ENCODE peak calls at places on chromosomes 1 and 21, in six cellular contexts. One of them, this sample, is unnamed.

GRCh38 chr1:229848762-229849677 is 218.0 kb upstream of the GALNT2 start:
- DNase-seq in MCF 10A: peak; percentile 69
- DNase-seq in T1000: no peak
- DNase-seq in cardiac fibroblast: peak; percentile 45
- DNase-seq in T-helper 1 cell: no peak
- DNase-seq in NCI-H1436: peak; percentile 92
- DNase-seq in this sample: peak; percentile 50

GRCh38 chr1:109935451-109935900 is 24.8 kb downstream of the CSF1 start:
- DNase-seq in NCI-H1436: no peak
- DNase-seq in T1000: no peak
- DNase-seq in MCF 10A: no peak
- DNase-seq in cardiac fibroblast: no peak
- DNase-seq in T-helper 1 cell: no peak
- DNase-seq in this sample: no peak

GRCh38 chr1:93758842-93759515 is 77.3 kb upstream of the BCAR3 start:
- DNase-seq in cardiac fibroblast: peak; percentile 93
- DNase-seq in MCF 10A: peak; percentile 90
- DNase-seq in T-helper 1 cell: no peak
- DNase-seq in NCI-H1436: no peak
- DNase-seq in T1000: no peak
- DNase-seq in this sample: peak; percentile 97

GRCh38 chr21:37498664-37499063 is 132.1 kb downstream of the DYRK1A start:
- DNase-seq in cardiac fibroblast: no peak
- DNase-seq in NCI-H1436: no peak
- DNase-seq in T1000: no peak
- DNase-seq in T-helper 1 cell: no peak
- DNase-seq in MCF 10A: no peak
- DNase-seq in this sample: no peak

GRCh38 chr1:21882721-21883415 is 54.2 kb downstream of the HSPG2 start:
- DNase-seq in cardiac fibroblast: no peak
- DNase-seq in T-helper 1 cell: no peak
- DNase-seq in NCI-H1436: no peak
- DNase-seq in MCF 10A: no peak
- DNase-seq in T1000: no peak
- DNase-seq in this sample: no peak

GRCh38 chr1:168653567-168653966 is 75.4 kb downstream of the DPT start:
- DNase-seq in MCF 10A: peak; percentile 61
- DNase-seq in NCI-H1436: no peak
- DNase-seq in cardiac fibroblast: peak; percentile 7
- DNase-seq in T1000: no peak
- DNase-seq in T-helper 1 cell: no peak
- DNase-seq in this sample: peak; percentile 14

GRCh38 chr1:67789551-67789950 is 43.7 kb downstream of the GNG12 start:
- DNase-seq in T-helper 1 cell: no peak
- DNase-seq in T1000: no peak
- DNase-seq in NCI-H1436: no peak
- DNase-seq in cardiac fibroblast: no peak
- DNase-seq in MCF 10A: no peak
- DNase-seq in this sample: no peak

GRCh38 chr1:233094269-233094668 is 143.9 kb downstream of the NTPCR start:
- DNase-seq in T1000: no peak
- DNase-seq in cardiac fibroblast: no peak
- DNase-seq in MCF 10A: no peak
- DNase-seq in NCI-H1436: no peak
- DNase-seq in T-helper 1 cell: no peak
- DNase-seq in this sample: no peak

GRCh38 chr1:33295450-33296081 is 25.3 kb downstream of the A3GALT2 start:
- DNase-seq in cardiac fibroblast: peak; percentile 87
- DNase-seq in T1000: peak; percentile 74
- DNase-seq in NCI-H1436: peak; percentile 65
- DNase-seq in T-helper 1 cell: peak; percentile 72
- DNase-seq in MCF 10A: peak; percentile 85
- DNase-seq in this sample: peak; percentile 72

GRCh38 chr1:161772397-161772796 is 6.3 kb downstream of the ATF6 start:
- DNase-seq in T-helper 1 cell: no peak
- DNase-seq in cardiac fibroblast: peak; percentile 37
- DNase-seq in T1000: no peak
- DNase-seq in NCI-H1436: no peak
- DNase-seq in MCF 10A: no peak
- DNase-seq in this sample: peak; percentile 36

GRCh38 chr1:219430419-219430818 is 182.5 kb downstream of the ZC3H11B start:
- DNase-seq in T-helper 1 cell: no peak
- DNase-seq in NCI-H1436: no peak
- DNase-seq in T1000: no peak
- DNase-seq in MCF 10A: no peak
- DNase-seq in cardiac fibroblast: no peak
- DNase-seq in this sample: no peak

GRCh38 chr1:3211996-3212395 is 143.0 kb downstream of the PRDM16 start:
- DNase-seq in cardiac fibroblast: no peak
- DNase-seq in T1000: no peak
- DNase-seq in NCI-H1436: no peak
- DNase-seq in MCF 10A: no peak
- DNase-seq in T-helper 1 cell: no peak
- DNase-seq in this sample: no peak

GRCh38 chr1:216045400-216045799 is 377.8 kb downstream of the USH2A start:
- DNase-seq in MCF 10A: peak; percentile 18
- DNase-seq in cardiac fibroblast: peak; percentile 3
- DNase-seq in T1000: peak; percentile 5
- DNase-seq in T-helper 1 cell: no peak
- DNase-seq in NCI-H1436: no peak
- DNase-seq in this sample: peak; percentile 74

GRCh38 chr1:26922201-26922729 is 722 bp downstream of the NUDC start:
- DNase-seq in MCF 10A: peak; percentile 29
- DNase-seq in NCI-H1436: no peak
- DNase-seq in cardiac fibroblast: peak; percentile 29
- DNase-seq in T-helper 1 cell: no peak
- DNase-seq in T1000: no peak
- DNase-seq in this sample: peak; percentile 25

GRCh38 chr1:106608836-106609235 is 447.6 kb upstream of the PRMT6 start:
- DNase-seq in T-helper 1 cell: no peak
- DNase-seq in MCF 10A: no peak
- DNase-seq in NCI-H1436: no peak
- DNase-seq in T1000: no peak
- DNase-seq in cardiac fibroblast: no peak
- DNase-seq in this sample: no peak

GRCh38 chr1:9494936-9495758 is 44.1 kb upstream of the SLC25A33 start:
- DNase-seq in NCI-H1436: peak; percentile 60
- DNase-seq in cardiac fibroblast: peak; percentile 47
- DNase-seq in MCF 10A: peak; percentile 29
- DNase-seq in T-helper 1 cell: peak; percentile 43
- DNase-seq in T1000: peak; percentile 21
- DNase-seq in this sample: peak; percentile 27

GRCh38 chr1:7454052-7454815 is 316.9 kb upstream of the VAMP3 start:
- DNase-seq in NCI-H1436: peak; percentile 11
- DNase-seq in T1000: no peak
- DNase-seq in cardiac fibroblast: peak; percentile 18
- DNase-seq in T-helper 1 cell: no peak
- DNase-seq in MCF 10A: no peak
- DNase-seq in this sample: no peak

GRCh38 chr1:154352581-154353459 is 27.5 kb downstream of the ATP8B2 start:
- DNase-seq in T-helper 1 cell: peak; percentile 34
- DNase-seq in MCF 10A: no peak
- DNase-seq in T1000: no peak
- DNase-seq in NCI-H1436: peak; percentile 6
- DNase-seq in cardiac fibroblast: peak; percentile 30
- DNase-seq in this sample: peak; percentile 31

GRCh38 chr1:41350055-41350378 is 11.2 kb upstream of the FOXO6 start:
- DNase-seq in cardiac fibroblast: no peak
- DNase-seq in T-helper 1 cell: no peak
- DNase-seq in NCI-H1436: no peak
- DNase-seq in T1000: no peak
- DNase-seq in MCF 10A: no peak
- DNase-seq in this sample: no peak

GRCh38 chr1:35502242-35502641 is 55.0 kb downstream of the KIAA0319L start:
- DNase-seq in T-helper 1 cell: no peak
- DNase-seq in NCI-H1436: no peak
- DNase-seq in cardiac fibroblast: no peak
- DNase-seq in MCF 10A: no peak
- DNase-seq in T1000: no peak
- DNase-seq in this sample: no peak

GRCh38 chr1:109392788-109393580 is 4.7 kb downstream of the SORT1 start:
- DNase-seq in MCF 10A: peak; percentile 31
- DNase-seq in NCI-H1436: no peak
- DNase-seq in cardiac fibroblast: peak; percentile 64
- DNase-seq in T1000: no peak
- DNase-seq in T-helper 1 cell: no peak
- DNase-seq in this sample: peak; percentile 79

GRCh38 chr1:244874974-244875579 is 10.7 kb upstream of the HNRNPU start:
- DNase-seq in cardiac fibroblast: no peak
- DNase-seq in NCI-H1436: no peak
- DNase-seq in T-helper 1 cell: no peak
- DNase-seq in MCF 10A: no peak
- DNase-seq in T1000: no peak
- DNase-seq in this sample: no peak

GRCh38 chr1:213988639-213989070 is 882 bp downstream of the PROX1 start:
- DNase-seq in NCI-H1436: no peak
- DNase-seq in MCF 10A: no peak
- DNase-seq in T-helper 1 cell: no peak
- DNase-seq in T1000: no peak
- DNase-seq in cardiac fibroblast: no peak
- DNase-seq in this sample: no peak

GRCh38 chr1:200640373-200641174 is 20.0 kb upstream of the KIF14 start:
- DNase-seq in T1000: no peak
- DNase-seq in cardiac fibroblast: no peak
- DNase-seq in T-helper 1 cell: no peak
- DNase-seq in NCI-H1436: no peak
- DNase-seq in MCF 10A: peak; percentile 65
- DNase-seq in this sample: peak; percentile 40

GRCh38 chr1:30764396-30764795 is 6.8 kb upstream of the LAPTM5 start:
- DNase-seq in NCI-H1436: no peak
- DNase-seq in T1000: no peak
- DNase-seq in T-helper 1 cell: no peak
- DNase-seq in MCF 10A: no peak
- DNase-seq in cardiac fibroblast: no peak
- DNase-seq in this sample: no peak

GRCh38 chr1:18907914-18908845 is 5.8 kb upstream of the ALDH4A1 start:
- DNase-seq in T-helper 1 cell: no peak
- DNase-seq in cardiac fibroblast: no peak
- DNase-seq in T1000: no peak
- DNase-seq in MCF 10A: no peak
- DNase-seq in NCI-H1436: no peak
- DNase-seq in this sample: peak; percentile 53

GRCh38 chr1:177343445-177343844 is 172.7 kb downstream of the BRINP2 start:
- DNase-seq in T1000: no peak
- DNase-seq in cardiac fibroblast: no peak
- DNase-seq in NCI-H1436: no peak
- DNase-seq in MCF 10A: no peak
- DNase-seq in T-helper 1 cell: no peak
- DNase-seq in this sample: no peak

GRCh38 chr1:204544321-204544720 is 28.1 kb downstream of the MDM4 start:
- DNase-seq in T1000: no peak
- DNase-seq in cardiac fibroblast: peak; percentile 79
- DNase-seq in NCI-H1436: no peak
- DNase-seq in T-helper 1 cell: no peak
- DNase-seq in MCF 10A: peak; percentile 70
- DNase-seq in this sample: peak; percentile 82

GRCh38 chr1:152112101-152112884 is 3.0 kb downstream of the TCHH start:
- DNase-seq in NCI-H1436: no peak
- DNase-seq in cardiac fibroblast: peak; percentile 16
- DNase-seq in T-helper 1 cell: no peak
- DNase-seq in T1000: no peak
- DNase-seq in MCF 10A: no peak
- DNase-seq in this sample: peak; percentile 34

GRCh38 chr1:3009021-3009420 is 12.2 kb upstream of the ACTRT2 start:
- DNase-seq in NCI-H1436: no peak
- DNase-seq in cardiac fibroblast: no peak
- DNase-seq in T-helper 1 cell: no peak
- DNase-seq in T1000: no peak
- DNase-seq in MCF 10A: no peak
- DNase-seq in this sample: no peak

GRCh38 chr1:228185641-228185965 is 20.0 kb downstream of the IBA57 start:
- DNase-seq in NCI-H1436: no peak
- DNase-seq in T-helper 1 cell: peak; percentile 72
- DNase-seq in MCF 10A: no peak
- DNase-seq in cardiac fibroblast: no peak
- DNase-seq in T1000: no peak
- DNase-seq in this sample: no peak

GRCh38 chr1:97603776-97604175 is 317.1 kb downstream of the DPYD start:
- DNase-seq in NCI-H1436: no peak
- DNase-seq in cardiac fibroblast: peak; percentile 31
- DNase-seq in T-helper 1 cell: no peak
- DNase-seq in MCF 10A: no peak
- DNase-seq in T1000: no peak
- DNase-seq in this sample: peak; percentile 65

This sample was measured in iris pigment epithelial cell.